ENCODE peak calls at places on chromosomes 11 and 22, in six cellular contexts. V is kidney epithelial cell, U is MM.1S, C is fibroblast of lung, M is astrocyte of the spinal cord, W is IMR-90. S is an unnamed sample.

GRCh38 chr11:59680287-59681154 is 11.7 kb upstream of the PATL1 start:
- DNase-seq in U (peak), C (peak), V (peak), M (peak), W (peak), S (no peak)

GRCh38 chr11:10204021-10204420 is 90.0 kb downstream of the SBF2 start:
- DNase-seq in W (no peak), C (no peak), U (no peak), V (no peak), M (no peak), S (no peak)

GRCh38 chr22:43861529-43861928 is 784 bp downstream of the SULT4A1 start:
- DNase-seq in M (no peak), U (no peak), V (no peak), W (peak), C (peak), S (no peak)

GRCh38 chr11:46905806-46906205 is 12.5 kb downstream of the LRP4 start:
- DNase-seq in U (no peak), C (no peak), V (no peak), W (no peak), M (peak), S (no peak)

GRCh38 chr11:45543808-45544422 is 121.5 kb downstream of the CHST1 start:
- DNase-seq in U (peak), M (no peak), V (no peak), C (peak), W (peak), S (no peak)

GRCh38 chr11:77039491-77040400 is 5.5 kb downstream of the B3GNT6 start:
- DNase-seq in V (no peak), W (peak), U (no peak), M (peak), C (peak), S (no peak)

GRCh38 chr11:31680770-31681169 is 130.4 kb downstream of the PAX6 start:
- DNase-seq in V (no peak), C (no peak), M (no peak), U (no peak), W (no peak), S (no peak)

GRCh38 chr22:27003301-27003700 is 345.9 kb downstream of the MIAT start:
- DNase-seq in V (no peak), C (peak), U (no peak), W (no peak), M (no peak), S (no peak)

GRCh38 chr11:92311616-92312449 is 87.2 kb downstream of the FAT3 start:
- DNase-seq in C (no peak), M (no peak), U (no peak), V (no peak), W (peak), S (no peak)

GRCh38 chr11:71309611-71310010 is 57.2 kb upstream of the SHANK2 start:
- DNase-seq in V (no peak), M (no peak), C (no peak), U (no peak), W (no peak), S (no peak)

GRCh38 chr11:124865902-124866851 is 945 bp downstream of the ROBO3 start:
- DNase-seq in W (peak), M (peak), C (peak), U (peak), V (no peak), S (no peak)

GRCh38 chr11:124864892-124865180 is 396 bp upstream of the ROBO3 start:
- DNase-seq in W (no peak), C (no peak), U (no peak), M (no peak), V (no peak), S (no peak)

GRCh38 chr11:124863826-124864165 is 1.4 kb upstream of the ROBO3 start:
- DNase-seq in W (no peak), M (no peak), V (no peak), C (no peak), U (no peak), S (no peak)

GRCh38 chr11:124864176-124864891 is 898 bp upstream of the ROBO3 start:
- DNase-seq in M (no peak), C (no peak), U (no peak), V (no peak), W (no peak), S (no peak)

GRCh38 chr11:124865181-124865901 is at the start of gene ROBO3:
- DNase-seq in V (no peak), C (peak), W (no peak), U (no peak), M (peak), S (no peak)
- H3K4me3 ChIP-seq in V (no peak), C (peak), W (peak), U (no peak), M (peak), S (peak)

GRCh38 chr11:64913171-64913727 is 3.8 kb downstream of the ATG2A start:
- DNase-seq in C (no peak), U (no peak), V (no peak), W (no peak), M (no peak), S (no peak)

GRCh38 chr11:64915366-64915887 is 1.6 kb downstream of the ATG2A start:
- DNase-seq in W (no peak), C (no peak), V (no peak), U (no peak), M (no peak), S (no peak)

GRCh38 chr11:64916040-64916847 is 765 bp downstream of the ATG2A start:
- DNase-seq in M (no peak), U (peak), V (no peak), C (peak), W (peak), S (no peak)

GRCh38 chr11:64911689-64912088 is 5.3 kb downstream of the ATG2A start:
- DNase-seq in W (no peak), C (no peak), M (no peak), U (no peak), V (no peak), S (no peak)

DNA sequence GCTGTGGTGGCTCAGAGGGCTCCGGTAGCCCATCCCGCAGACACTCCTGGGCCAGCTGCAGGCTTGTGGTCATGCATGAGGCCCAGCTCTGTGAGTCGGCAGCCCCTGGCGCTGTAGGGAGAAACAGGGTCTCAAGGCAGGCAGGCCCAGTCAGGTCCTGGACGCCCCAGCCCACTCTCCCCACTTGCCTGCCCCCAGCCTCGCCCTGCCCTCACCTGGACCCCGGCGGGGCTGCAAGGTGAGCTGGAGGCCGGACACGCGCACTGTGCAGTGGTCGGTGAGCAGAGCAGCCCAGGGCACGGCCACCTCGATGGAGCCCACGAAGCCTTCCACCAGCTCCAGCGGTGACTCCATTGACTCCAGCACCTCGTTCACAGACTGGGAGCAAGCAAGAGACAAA is 2.9 kb downstream of the ATG2A start:
- DNase-seq in W (no peak), C (no peak), V (no peak), M (no peak), U (no peak), S (no peak)
- H3K4me3 ChIP-seq in W (no peak), C (no peak), V (no peak), M (no peak), U (no peak), S (no peak)

GRCh38 chr11:113732092-113732491 is 26.0 kb upstream of the TMPRSS5 start:
- DNase-seq in C (peak), V (no peak), M (no peak), W (no peak), U (no peak), S (no peak)
- H3K4me3 ChIP-seq in C (no peak), V (no peak), M (no peak), W (no peak), U (no peak), S (no peak)

GRCh38 chr11:16612801-16613400 is 125.5 kb upstream of the C11orf58 start:
- DNase-seq in C (peak), W (peak), M (no peak), V (no peak), U (no peak), S (no peak)

GRCh38 chr11:16610738-16611388 is 127.6 kb upstream of the C11orf58 start:
- DNase-seq in V (no peak), M (no peak), W (no peak), U (no peak), C (no peak), S (no peak)

GRCh38 chr11:16613401-16614381 is 124.8 kb upstream of the C11orf58 start:
- DNase-seq in U (peak), C (peak), W (peak), M (peak), V (no peak), S (no peak)

GRCh38 chr11:16611395-16612233 is 126.8 kb upstream of the C11orf58 start:
- DNase-seq in V (no peak), M (no peak), W (no peak), U (no peak), C (no peak), S (no peak)

GRCh38 chr11:16612234-16612571 is 126.2 kb upstream of the C11orf58 start:
- DNase-seq in U (no peak), M (no peak), C (no peak), V (no peak), W (no peak), S (no peak)
- H3K4me3 ChIP-seq in U (no peak), M (no peak), C (no peak), V (no peak), W (no peak), S (no peak)

S was measured in BJ.